ENCODE peak calls at places on chromosome 15, in five cellular contexts. M is H1, E is HepG2, B is GM12878, O is K562. A is an unnamed sample.

GRCh38 chr15:84645997-84646396 is 8.1 kb downstream of the WDR73 start:
- DNase-seq in M (no peak), E (no peak), B (no peak), O (no peak), A (no peak)

GRCh38 chr15:33608714-33609113 is 297.9 kb downstream of the RYR3 start:
- DNase-seq in M (no peak), E (peak), B (no peak), O (peak), A (peak)

GRCh38 chr15:72787521-72787920 is 4.0 kb upstream of the ADPGK start:
- DNase-seq in M (no peak), E (no peak), B (no peak), O (no peak), A (no peak)

GRCh38 chr15:58465866-58466517 is 34.2 kb downstream of the LIPC start:
- DNase-seq in M (no peak), E (no peak), B (no peak), O (no peak), A (no peak)

GRCh38 chr15:83943849-83944404 is 290.0 kb downstream of the ADAMTSL3 start:
- DNase-seq in M (no peak), E (no peak), B (no peak), O (no peak), A (no peak)

GRCh38 chr15:34358948-34359347 is 8.0 kb downstream of the LPCAT4 start:
- DNase-seq in M (no peak), E (no peak), B (no peak), O (no peak), A (no peak)

GRCh38 chr15:33735637-33736247 is 232.6 kb upstream of the CHRM5 start:
- DNase-seq in M (no peak), E (peak), B (no peak), O (peak), A (peak)

GRCh38 chr15:39598186-39598850 is 17.4 kb downstream of the THBS1 start:
- DNase-seq in M (no peak), E (no peak), B (no peak), O (no peak), A (no peak)

GRCh38 chr15:85649372-85649771 is 145.4 kb downstream of the KLHL25 start:
- DNase-seq in M (no peak), E (peak), B (no peak), O (peak), A (no peak)

GRCh38 chr15:36590838-36591237 is 11.4 kb downstream of the CDIN1 start:
- DNase-seq in M (no peak), E (no peak), B (no peak), O (no peak), A (no peak)

GRCh38 chr15:29942144-29942543 is 119.9 kb upstream of the TJP1 start:
- DNase-seq in M (no peak), E (no peak), B (no peak), O (no peak), A (peak)

GRCh38 chr15:76353903-76354302 is 17.3 kb downstream of the ISL2 start:
- DNase-seq in M (no peak), E (no peak), B (no peak), O (no peak), A (no peak)

GRCh38 chr15:69337133-69337532 is 38.4 kb downstream of the PAQR5 start:
- DNase-seq in M (no peak), E (no peak), B (no peak), O (no peak), A (no peak)

GRCh38 chr15:89291934-89292438 is 42.6 kb downstream of the POLG start:
- DNase-seq in M (no peak), E (no peak), B (no peak), O (peak), A (no peak)

GRCh38 chr15:56496635-56497034 is 31.7 kb upstream of the MNS1 start:
- DNase-seq in M (no peak), E (peak), B (peak), O (peak), A (peak)

GRCh38 chr15:98803228-98804056 is 155.1 kb downstream of the IGF1R start:
- DNase-seq in M (no peak), E (no peak), B (no peak), O (no peak), A (no peak)

GRCh38 chr15:43514241-43515057 is 3.0 kb upstream of the MAP1A start:
- DNase-seq in M (no peak), E (peak), B (no peak), O (peak), A (peak)

GRCh38 chr15:68197661-68198437 is 7.3 kb downstream of the CALML4 start:
- DNase-seq in M (no peak), E (no peak), B (no peak), O (no peak), A (peak)

GRCh38 chr15:63188247-63188936 is 1.0 kb upstream of the RAB8B start:
- DNase-seq in M (no peak), E (no peak), B (no peak), O (no peak), A (no peak)

GRCh38 chr15:45802140-45802539 is 167.3 kb downstream of the SQOR start:
- DNase-seq in M (no peak), E (peak), B (no peak), O (no peak), A (no peak)

GRCh38 chr15:78382114-78382886 is 42.1 kb downstream of the CRABP1 start:
- DNase-seq in M (no peak), E (no peak), B (no peak), O (no peak), A (no peak)
- TF ChIP-seq RFX5 in M (no peak), E (no peak), B (no peak), O (no peak), A (no peak)

DNA sequence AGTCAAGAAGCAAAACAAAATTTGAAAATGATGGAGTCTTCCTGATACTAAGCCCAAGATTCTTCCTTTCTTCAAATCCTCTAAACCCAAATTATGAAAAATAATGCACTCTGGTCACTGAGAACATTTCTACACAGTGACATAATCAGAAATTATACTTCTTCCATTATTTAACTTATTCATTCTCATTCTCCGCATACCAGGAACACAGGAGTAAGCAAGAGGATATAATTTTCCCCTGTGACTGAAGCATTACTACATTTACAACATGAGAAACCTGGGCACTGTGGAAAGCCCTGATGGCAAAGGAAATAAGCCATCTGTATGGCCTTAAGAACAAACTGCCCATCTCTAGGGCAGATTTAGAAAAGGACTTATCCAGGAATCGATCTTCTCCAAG is 47.0 kb downstream of the EXD1 start:
- DNase-seq in M (no peak), E (no peak), B (no peak), O (no peak), A (no peak)
- TF ChIP-seq TAF1 in M (no peak), E (no peak), B (no peak), O (no peak), A (no peak)

DNA sequence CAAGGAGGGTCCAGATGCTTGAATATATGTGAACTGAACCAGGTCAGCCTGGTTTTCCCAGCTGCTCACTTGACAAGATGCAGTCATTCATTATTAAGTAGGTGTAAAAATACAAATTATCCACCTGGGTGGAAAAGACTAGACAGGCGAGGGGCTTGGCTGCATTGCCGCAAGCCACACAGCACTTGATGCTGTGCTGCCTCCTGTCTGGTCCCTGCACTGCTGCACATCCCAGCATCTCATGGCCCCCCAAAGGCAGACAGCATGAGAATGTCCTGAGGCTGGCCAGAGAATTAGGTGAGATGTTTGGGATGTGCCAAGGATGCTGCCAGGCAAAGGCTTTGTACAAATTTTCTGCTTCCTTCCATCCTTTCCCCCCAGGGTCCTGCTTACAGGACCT is 115.0 kb downstream of the NTRK3 start:
- DNase-seq in M (no peak), E (no peak), B (no peak), O (no peak), A (no peak)
- TF ChIP-seq CHD2 in M (no peak), E (no peak), B (no peak), O (no peak), A (no peak)

GRCh38 chr15:27956285-27956684 is 142.8 kb downstream of the OCA2 start:
- DNase-seq in M (no peak), E (no peak), B (no peak), O (no peak), A (no peak)
- TF ChIP-seq RFX5 in M (no peak), E (no peak), B (no peak), O (no peak), A (no peak)

A was measured in SK-N-SH.